ENCODE peak calls at places on chromosomes 5 and 9, in nine cellular contexts. Y is left cardiac atrium; L is posterior cingulate gyrus; K is lower lobe of right lung; I is activated T-cell treated with anti-CD3 and anti-CD28 coated beads, Interleukin-2, amount 50 U/mL, for 4 hours; H is SW 1271; D is amniotic epithelial cell; P is IMR-90; X is SIG-M5. R is an unnamed sample.

GRCh38 chr5:32302822-32303754 is 9.7 kb downstream of the MTMR12 start:
- DNase-seq in Y (no peak), L (no peak), K (no peak), I (no peak), H (no peak), D (peak), P (no peak), X (no peak), R (no peak)

GRCh38 chr5:139137703-139138102 is 60.5 kb downstream of the SIL1 start:
- DNase-seq in Y (no peak), L (no peak), K (no peak), I (no peak), H (peak), D (peak), P (peak), X (no peak), R (no peak)

GRCh38 chr5:180069589-180070247 is 1.8 kb downstream of the RNF130 start:
- DNase-seq in Y (peak), L (peak), K (peak), I (no peak), H (no peak), D (peak), P (no peak), X (peak), R (peak)

GRCh38 chr9:123397975-123398374 is 42.0 kb downstream of the CRB2 start:
- DNase-seq in Y (no peak), L (no peak), K (no peak), I (no peak), H (no peak), D (no peak), P (no peak), X (no peak), R (no peak)

GRCh38 chr5:34563951-34564705 is 92.0 kb upstream of the RAI14 start:
- DNase-seq in Y (peak), L (no peak), K (no peak), I (no peak), H (no peak), D (peak), P (peak), X (no peak), R (no peak)

GRCh38 chr9:34988218-34989055 is 1.1 kb upstream of the DNAJB5 start:
- DNase-seq in Y (peak), L (peak), K (peak), I (peak), H (no peak), D (no peak), P (no peak), X (no peak), R (no peak)

GRCh38 chr5:89064691-89065207 is 181.8 kb upstream of the MEF2C start:
- DNase-seq in Y (no peak), L (no peak), K (no peak), I (no peak), H (no peak), D (no peak), P (no peak), X (no peak), R (no peak)

GRCh38 chr5:34571380-34572041 is 84.6 kb upstream of the RAI14 start:
- DNase-seq in Y (no peak), L (no peak), K (no peak), I (no peak), H (no peak), D (peak), P (peak), X (no peak), R (no peak)

GRCh38 chr9:8649157-8649556 is 849.6 kb upstream of the DMAC1 start:
- DNase-seq in Y (no peak), L (no peak), K (no peak), I (no peak), H (no peak), D (no peak), P (no peak), X (peak), R (no peak)

GRCh38 chr9:35338561-35339274 is 151.2 kb upstream of the RUSC2 start:
- DNase-seq in Y (no peak), L (no peak), K (no peak), I (no peak), H (no peak), D (no peak), P (no peak), X (no peak), R (no peak)

GRCh38 chr5:127562252-127562651 is 44.8 kb downstream of the PRRC1 start:
- DNase-seq in Y (no peak), L (no peak), K (no peak), I (no peak), H (peak), D (peak), P (no peak), X (no peak), R (peak)

GRCh38 chr5:126007841-126008240 is 415.4 kb upstream of the GRAMD2B start:
- DNase-seq in Y (no peak), L (no peak), K (no peak), I (no peak), H (no peak), D (peak), P (peak), X (no peak), R (no peak)

GRCh38 chr9:126935630-126936029 is 21.0 kb downstream of the RALGPS1 start:
- DNase-seq in Y (no peak), L (no peak), K (no peak), I (no peak), H (no peak), D (peak), P (peak), X (no peak), R (no peak)

GRCh38 chr5:135385576-135385975 is 13.5 kb downstream of the MACROH2A1 start:
- DNase-seq in Y (no peak), L (no peak), K (no peak), I (no peak), H (no peak), D (no peak), P (no peak), X (no peak), R (no peak)

GRCh38 chr9:36438536-36438935 is 38.5 kb upstream of the RNF38 start:
- DNase-seq in Y (no peak), L (no peak), K (no peak), I (no peak), H (no peak), D (no peak), P (no peak), X (no peak), R (no peak)

GRCh38 chr5:133034064-133034463 is 7.7 kb upstream of the ZCCHC10 start:
- DNase-seq in Y (no peak), L (no peak), K (no peak), I (no peak), H (no peak), D (no peak), P (no peak), X (no peak), R (no peak)

GRCh38 chr5:82813951-82814350 is 263.2 kb downstream of the TMEM167A start:
- DNase-seq in Y (no peak), L (no peak), K (no peak), I (no peak), H (no peak), D (no peak), P (no peak), X (no peak), R (no peak)

R was measured in GF-D8.